ENCODE peak calls at places on chromosomes 5 and 9, in ten cellular contexts. One of them, this sample, is unnamed.

GRCh38 chr5:100479079-100479688 is 56.0 kb upstream of the FAM174A start:
- DNase-seq in uterus: no peak
- DNase-seq in prostate gland: peak; percentile 4
- DNase-seq in esophagus squamous epithelium: no peak
- DNase-seq in A549: peak; percentile 42
- DNase-seq in IMR-90: peak; percentile 7
- DNase-seq in sigmoid colon: no peak
- DNase-seq in body of pancreas: peak; percentile 27
- DNase-seq in stomach: no peak
- DNase-seq in Peyer's patch: no peak
- DNase-seq in this sample: no peak

GRCh38 chr9:130664191-130665028 is at the start of gene PRDM12:
- DNase-seq in stomach: no peak
- DNase-seq in uterus: no peak
- DNase-seq in esophagus squamous epithelium: no peak
- DNase-seq in sigmoid colon: no peak
- DNase-seq in prostate gland: no peak
- DNase-seq in IMR-90: no peak
- DNase-seq in body of pancreas: no peak
- DNase-seq in Peyer's patch: no peak
- DNase-seq in A549: peak; percentile 47
- DNase-seq in this sample: no peak

GRCh38 chr5:94968507-94969095 is 316.3 kb downstream of the MCTP1 start:
- DNase-seq in sigmoid colon: no peak
- DNase-seq in A549: peak; percentile 71
- DNase-seq in body of pancreas: peak; percentile 65
- DNase-seq in stomach: no peak
- DNase-seq in IMR-90: peak; percentile 67
- DNase-seq in uterus: no peak
- DNase-seq in prostate gland: peak; percentile 15
- DNase-seq in esophagus squamous epithelium: no peak
- DNase-seq in Peyer's patch: no peak
- DNase-seq in this sample: no peak

GRCh38 chr9:16058131-16058549 is 505.3 kb downstream of the CCDC171 start:
- DNase-seq in prostate gland: no peak
- DNase-seq in esophagus squamous epithelium: no peak
- DNase-seq in body of pancreas: no peak
- DNase-seq in sigmoid colon: no peak
- DNase-seq in uterus: no peak
- DNase-seq in stomach: no peak
- DNase-seq in Peyer's patch: no peak
- DNase-seq in IMR-90: peak; percentile 86
- DNase-seq in A549: no peak
- DNase-seq in this sample: no peak

GRCh38 chr9:89483592-89484474 is 14.1 kb downstream of the SEMA4D start:
- DNase-seq in Peyer's patch: peak; percentile 94
- DNase-seq in A549: no peak
- DNase-seq in sigmoid colon: no peak
- DNase-seq in uterus: no peak
- DNase-seq in prostate gland: no peak
- DNase-seq in body of pancreas: no peak
- DNase-seq in IMR-90: no peak
- DNase-seq in esophagus squamous epithelium: no peak
- DNase-seq in stomach: peak; percentile 43
- DNase-seq in this sample: no peak

GRCh38 chr9:3954950-3955670 is 344.8 kb downstream of the GLIS3 start:
- DNase-seq in sigmoid colon: no peak
- DNase-seq in stomach: no peak
- DNase-seq in A549: no peak
- DNase-seq in esophagus squamous epithelium: no peak
- DNase-seq in body of pancreas: no peak
- DNase-seq in uterus: peak; percentile 46
- DNase-seq in prostate gland: no peak
- DNase-seq in IMR-90: peak; percentile 55
- DNase-seq in Peyer's patch: no peak
- DNase-seq in this sample: no peak

GRCh38 chr5:137847699-137848098 is 20.0 kb upstream of the MYOT start:
- DNase-seq in sigmoid colon: no peak
- DNase-seq in stomach: no peak
- DNase-seq in body of pancreas: no peak
- DNase-seq in uterus: no peak
- DNase-seq in prostate gland: no peak
- DNase-seq in IMR-90: no peak
- DNase-seq in esophagus squamous epithelium: no peak
- DNase-seq in A549: no peak
- DNase-seq in Peyer's patch: no peak
- DNase-seq in this sample: no peak

GRCh38 chr5:14685757-14686156 is 21.2 kb downstream of the OTULIN start:
- DNase-seq in IMR-90: peak; percentile 69
- DNase-seq in body of pancreas: peak; percentile 44
- DNase-seq in esophagus squamous epithelium: no peak
- DNase-seq in uterus: no peak
- DNase-seq in stomach: no peak
- DNase-seq in sigmoid colon: no peak
- DNase-seq in Peyer's patch: no peak
- DNase-seq in prostate gland: peak; percentile 49
- DNase-seq in A549: peak; percentile 56
- DNase-seq in this sample: no peak

GRCh38 chr9:86637515-86637914 is 283.3 kb upstream of the TUT7 start:
- DNase-seq in Peyer's patch: no peak
- DNase-seq in uterus: peak; percentile 45
- DNase-seq in prostate gland: peak; percentile 13
- DNase-seq in esophagus squamous epithelium: no peak
- DNase-seq in sigmoid colon: no peak
- DNase-seq in body of pancreas: no peak
- DNase-seq in stomach: peak; percentile 27
- DNase-seq in A549: peak; percentile 20
- DNase-seq in IMR-90: peak; percentile 39
- DNase-seq in this sample: peak; percentile 57

GRCh38 chr9:133880851-133881634 is 111.1 kb downstream of the VAV2 start:
- DNase-seq in stomach: no peak
- DNase-seq in IMR-90: peak; percentile 29
- DNase-seq in sigmoid colon: no peak
- DNase-seq in body of pancreas: peak; percentile 20
- DNase-seq in A549: no peak
- DNase-seq in prostate gland: no peak
- DNase-seq in Peyer's patch: no peak
- DNase-seq in esophagus squamous epithelium: no peak
- DNase-seq in uterus: no peak
- DNase-seq in this sample: no peak

GRCh38 chr9:928363-929042 is 48.0 kb upstream of the DMRT3 start:
- DNase-seq in Peyer's patch: no peak
- DNase-seq in sigmoid colon: no peak
- DNase-seq in body of pancreas: peak; percentile 17
- DNase-seq in A549: peak; percentile 48
- DNase-seq in esophagus squamous epithelium: no peak
- DNase-seq in uterus: no peak
- DNase-seq in prostate gland: no peak
- DNase-seq in stomach: no peak
- DNase-seq in IMR-90: no peak
- DNase-seq in this sample: no peak

GRCh38 chr9:109907400-109907799 is 127.4 kb downstream of the PALM2AKAP2 start:
- DNase-seq in uterus: no peak
- DNase-seq in IMR-90: no peak
- DNase-seq in sigmoid colon: no peak
- DNase-seq in Peyer's patch: peak; percentile 71
- DNase-seq in prostate gland: no peak
- DNase-seq in esophagus squamous epithelium: no peak
- DNase-seq in body of pancreas: no peak
- DNase-seq in A549: no peak
- DNase-seq in stomach: no peak
- DNase-seq in this sample: peak; percentile 46

GRCh38 chr5:62083661-62084060 is 222.3 kb upstream of the KIF2A start:
- DNase-seq in uterus: no peak
- DNase-seq in esophagus squamous epithelium: no peak
- DNase-seq in body of pancreas: no peak
- DNase-seq in sigmoid colon: no peak
- DNase-seq in prostate gland: no peak
- DNase-seq in IMR-90: no peak
- DNase-seq in A549: no peak
- DNase-seq in stomach: no peak
- DNase-seq in Peyer's patch: no peak
- DNase-seq in this sample: no peak

GRCh38 chr9:78806492-78807160 is 509.7 kb downstream of the PSAT1 start:
- DNase-seq in stomach: no peak
- DNase-seq in esophagus squamous epithelium: no peak
- DNase-seq in Peyer's patch: no peak
- DNase-seq in body of pancreas: no peak
- DNase-seq in uterus: no peak
- DNase-seq in prostate gland: no peak
- DNase-seq in sigmoid colon: no peak
- DNase-seq in A549: no peak
- DNase-seq in IMR-90: peak; percentile 17
- DNase-seq in this sample: no peak

GRCh38 chr5:177290816-177291596 is 12.5 kb downstream of the RAB24 start:
- DNase-seq in Peyer's patch: no peak
- DNase-seq in body of pancreas: no peak
- DNase-seq in uterus: no peak
- DNase-seq in esophagus squamous epithelium: no peak
- DNase-seq in IMR-90: no peak
- DNase-seq in prostate gland: no peak
- DNase-seq in stomach: no peak
- DNase-seq in A549: no peak
- DNase-seq in sigmoid colon: no peak
- DNase-seq in this sample: no peak

GRCh38 chr9:115364991-115365390 is 247.0 kb upstream of the TNC start:
- DNase-seq in uterus: no peak
- DNase-seq in IMR-90: peak; percentile 76
- DNase-seq in esophagus squamous epithelium: no peak
- DNase-seq in sigmoid colon: no peak
- DNase-seq in prostate gland: no peak
- DNase-seq in stomach: no peak
- DNase-seq in body of pancreas: no peak
- DNase-seq in Peyer's patch: no peak
- DNase-seq in A549: no peak
- DNase-seq in this sample: no peak

GRCh38 chr5:4252322-4252721 is 656.7 kb downstream of the IRX1 start:
- DNase-seq in uterus: no peak
- DNase-seq in sigmoid colon: no peak
- DNase-seq in body of pancreas: no peak
- DNase-seq in IMR-90: no peak
- DNase-seq in A549: no peak
- DNase-seq in Peyer's patch: no peak
- DNase-seq in esophagus squamous epithelium: no peak
- DNase-seq in prostate gland: no peak
- DNase-seq in stomach: no peak
- DNase-seq in this sample: no peak

GRCh38 chr9:98091735-98092632 is 27.0 kb downstream of the TRIM14 start:
- DNase-seq in A549: no peak
- DNase-seq in prostate gland: no peak
- DNase-seq in uterus: no peak
- DNase-seq in sigmoid colon: no peak
- DNase-seq in esophagus squamous epithelium: no peak
- DNase-seq in body of pancreas: no peak
- DNase-seq in stomach: no peak
- DNase-seq in IMR-90: peak; percentile 30
- DNase-seq in Peyer's patch: peak; percentile 43
- DNase-seq in this sample: no peak

DNA sequence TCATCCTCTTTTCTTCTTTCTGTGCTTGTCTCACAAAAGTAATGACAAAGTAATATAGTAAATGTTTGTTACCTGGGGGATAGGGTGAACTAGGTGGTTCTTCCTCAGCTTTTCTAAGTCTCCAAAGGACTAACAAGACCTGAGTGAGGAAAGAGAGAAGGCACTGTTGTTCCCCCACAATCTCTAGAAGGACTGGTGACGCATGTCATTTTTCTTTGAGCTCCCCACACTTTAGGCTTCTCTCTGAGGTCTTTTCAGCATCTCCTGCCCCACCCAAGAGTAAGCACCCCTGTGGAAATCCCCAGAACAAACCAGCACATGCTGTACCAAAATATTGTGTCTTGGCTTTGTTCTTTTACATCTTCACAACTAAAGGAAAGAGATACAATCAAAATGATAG is 2.4 kb upstream of the IL7R start:
- DNase-seq in Peyer's patch: peak; percentile 74
- DNase-seq in stomach: no peak
- DNase-seq in esophagus squamous epithelium: no peak
- DNase-seq in uterus: no peak
- DNase-seq in A549: no peak
- DNase-seq in prostate gland: no peak
- DNase-seq in IMR-90: no peak
- DNase-seq in sigmoid colon: no peak
- DNase-seq in body of pancreas: no peak
- DNase-seq in this sample: no peak
- TF ChIP-seq POLR2A in Peyer's patch: no peak
- TF ChIP-seq POLR2A in stomach: no peak
- TF ChIP-seq POLR2A in esophagus squamous epithelium: no peak
- TF ChIP-seq POLR2A in uterus: no peak
- TF ChIP-seq POLR2A in A549: no peak
- TF ChIP-seq POLR2A in prostate gland: no peak
- TF ChIP-seq POLR2A in IMR-90: no peak
- TF ChIP-seq POLR2A in sigmoid colon: no peak
- TF ChIP-seq POLR2A in body of pancreas: no peak
- TF ChIP-seq POLR2A in this sample: peak; percentile 17

DNA sequence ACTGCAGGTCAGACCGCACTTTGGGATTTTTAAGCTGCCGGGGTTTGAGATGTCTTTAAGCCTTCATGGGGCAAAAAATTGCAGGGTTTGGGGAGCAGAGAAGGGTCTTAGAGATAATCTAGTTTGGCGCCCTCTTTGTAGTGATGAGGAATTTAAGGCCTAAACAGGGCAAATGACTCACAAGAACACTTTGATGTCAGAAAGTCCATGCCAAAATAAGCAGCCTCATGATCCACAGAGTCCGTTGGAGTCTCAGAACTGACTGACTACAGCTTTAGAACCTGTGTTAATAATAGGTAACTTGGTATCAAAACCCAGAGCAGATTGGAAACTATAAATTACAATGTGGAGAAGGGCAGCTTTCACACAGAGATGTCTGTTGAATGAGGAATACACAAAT is 35.9 kb upstream of the PTGS1 start:
- DNase-seq in IMR-90: peak; percentile 56
- DNase-seq in prostate gland: no peak
- DNase-seq in A549: no peak
- DNase-seq in body of pancreas: no peak
- DNase-seq in uterus: no peak
- DNase-seq in esophagus squamous epithelium: no peak
- DNase-seq in Peyer's patch: no peak
- DNase-seq in sigmoid colon: no peak
- DNase-seq in stomach: no peak
- DNase-seq in this sample: no peak
- H3K4me1 ChIP-seq in IMR-90: no peaks in the 10 kb centered on the region
- H3K4me1 ChIP-seq in prostate gland: no peaks in the 10 kb centered on the region
- H3K4me1 ChIP-seq in A549: no peaks in the 10 kb centered on the region
- H3K4me1 ChIP-seq in body of pancreas: no peaks in the 10 kb centered on the region
- H3K4me1 ChIP-seq in uterus: no peaks in the 10 kb centered on the region
- H3K4me1 ChIP-seq in esophagus squamous epithelium: peaks cover 15% of the 10 kb centered on the region
- H3K4me1 ChIP-seq in Peyer's patch: no peaks in the 10 kb centered on the region
- H3K4me1 ChIP-seq in sigmoid colon: no peaks in the 10 kb centered on the region
- H3K4me1 ChIP-seq in stomach: peaks cover 4% of the 10 kb centered on the region
- H3K4me1 ChIP-seq in this sample: no peaks in the 10 kb centered on the region

GRCh38 chr5:96439477-96440184 is 6.6 kb upstream of the PCSK1 start:
- DNase-seq in uterus: no peak
- DNase-seq in prostate gland: no peak
- DNase-seq in esophagus squamous epithelium: no peak
- DNase-seq in A549: no peak
- DNase-seq in body of pancreas: no peak
- DNase-seq in IMR-90: no peak
- DNase-seq in sigmoid colon: no peak
- DNase-seq in Peyer's patch: no peak
- DNase-seq in stomach: no peak
- DNase-seq in this sample: no peak
- TF ChIP-seq CTCF in uterus: no peak
- TF ChIP-seq CTCF in prostate gland: no peak
- TF ChIP-seq CTCF in esophagus squamous epithelium: no peak
- TF ChIP-seq CTCF in A549: peak; percentile 24
- TF ChIP-seq CTCF in body of pancreas: no peak
- TF ChIP-seq CTCF in IMR-90: peak; percentile 20
- TF ChIP-seq CTCF in sigmoid colon: no peak
- TF ChIP-seq CTCF in Peyer's patch: no peak
- TF ChIP-seq CTCF in stomach: no peak
- TF ChIP-seq CTCF in this sample: no peak

GRCh38 chr9:122931851-122932199 is 513 bp upstream of the ZBTB26 start:
- DNase-seq in IMR-90: peak; percentile 43
- DNase-seq in stomach: no peak
- DNase-seq in body of pancreas: no peak
- DNase-seq in prostate gland: no peak
- DNase-seq in Peyer's patch: no peak
- DNase-seq in uterus: no peak
- DNase-seq in sigmoid colon: no peak
- DNase-seq in esophagus squamous epithelium: no peak
- DNase-seq in A549: no peak
- DNase-seq in this sample: no peak
- TF ChIP-seq POLR2A in IMR-90: no peak
- TF ChIP-seq POLR2A in stomach: no peak
- TF ChIP-seq POLR2A in body of pancreas: no peak
- TF ChIP-seq POLR2A in prostate gland: no peak
- TF ChIP-seq POLR2A in Peyer's patch: no peak
- TF ChIP-seq POLR2A in uterus: no peak
- TF ChIP-seq POLR2A in sigmoid colon: no peak
- TF ChIP-seq POLR2A in esophagus squamous epithelium: no peak
- TF ChIP-seq POLR2A in A549: no peak
- TF ChIP-seq POLR2A in this sample: no peak

This sample was measured in right lobe of liver.